ENCODE peak calls at places on chromosomes 16 and 17, in seven cellular contexts. One of them, this sample, is unnamed.

GRCh38 chr17:75830168-75831031 is 13.8 kb downstream of the UNC13D start:
- DNase-seq in amniotic epithelial cell: no peak
- DNase-seq in cardiac fibroblast: no peak
- DNase-seq in Peyer's patch: peak
- DNase-seq in 8988T: no peak
- DNase-seq in COR-L47: no peak
- DNase-seq in stimulated activated CD8-positive, alpha-beta memory T cell treated with anti-CD3 and anti-CD28 coated beads, Interleukin-12 subunit alpha, Interleukin-12 subunit beta, amount 100 ng/mL, for 4 hours: no peak
- DNase-seq in this sample: no peak

GRCh38 chr16:7227193-7227825 is 105.3 kb upstream of the RBFOX1 start:
- DNase-seq in amniotic epithelial cell: no peak
- DNase-seq in cardiac fibroblast: no peak
- DNase-seq in Peyer's patch: no peak
- DNase-seq in 8988T: no peak
- DNase-seq in COR-L47: no peak
- DNase-seq in stimulated activated CD8-positive, alpha-beta memory T cell treated with anti-CD3 and anti-CD28 coated beads, Interleukin-12 subunit alpha, Interleukin-12 subunit beta, amount 100 ng/mL, for 4 hours: no peak
- DNase-seq in this sample: no peak

GRCh38 chr17:73536700-73537680 is 107.3 kb downstream of the SDK2 start:
- DNase-seq in amniotic epithelial cell: no peak
- DNase-seq in cardiac fibroblast: no peak
- DNase-seq in Peyer's patch: no peak
- DNase-seq in 8988T: no peak
- DNase-seq in COR-L47: no peak
- DNase-seq in stimulated activated CD8-positive, alpha-beta memory T cell treated with anti-CD3 and anti-CD28 coated beads, Interleukin-12 subunit alpha, Interleukin-12 subunit beta, amount 100 ng/mL, for 4 hours: no peak
- DNase-seq in this sample: no peak

GRCh38 chr16:68790130-68790761 is 53.1 kb upstream of the TANGO6 start:
- DNase-seq in amniotic epithelial cell: peak
- DNase-seq in cardiac fibroblast: peak
- DNase-seq in Peyer's patch: no peak
- DNase-seq in 8988T: no peak
- DNase-seq in COR-L47: no peak
- DNase-seq in stimulated activated CD8-positive, alpha-beta memory T cell treated with anti-CD3 and anti-CD28 coated beads, Interleukin-12 subunit alpha, Interleukin-12 subunit beta, amount 100 ng/mL, for 4 hours: no peak
- DNase-seq in this sample: no peak

GRCh38 chr16:31129568-31130335 is 5.8 kb downstream of the PRSS8 start:
- DNase-seq in amniotic epithelial cell: peak
- DNase-seq in cardiac fibroblast: peak
- DNase-seq in Peyer's patch: no peak
- DNase-seq in 8988T: no peak
- DNase-seq in COR-L47: no peak
- DNase-seq in stimulated activated CD8-positive, alpha-beta memory T cell treated with anti-CD3 and anti-CD28 coated beads, Interleukin-12 subunit alpha, Interleukin-12 subunit beta, amount 100 ng/mL, for 4 hours: no peak
- DNase-seq in this sample: peak

GRCh38 chr17:32879143-32879542 is 2.2 kb upstream of the MYO1D start:
- DNase-seq in amniotic epithelial cell: no peak
- DNase-seq in cardiac fibroblast: no peak
- DNase-seq in Peyer's patch: no peak
- DNase-seq in 8988T: no peak
- DNase-seq in COR-L47: no peak
- DNase-seq in stimulated activated CD8-positive, alpha-beta memory T cell treated with anti-CD3 and anti-CD28 coated beads, Interleukin-12 subunit alpha, Interleukin-12 subunit beta, amount 100 ng/mL, for 4 hours: no peak
- DNase-seq in this sample: no peak

GRCh38 chr16:53955221-53955875 is 251.4 kb downstream of the FTO start:
- DNase-seq in amniotic epithelial cell: no peak
- DNase-seq in cardiac fibroblast: no peak
- DNase-seq in Peyer's patch: no peak
- DNase-seq in 8988T: no peak
- DNase-seq in COR-L47: no peak
- DNase-seq in stimulated activated CD8-positive, alpha-beta memory T cell treated with anti-CD3 and anti-CD28 coated beads, Interleukin-12 subunit alpha, Interleukin-12 subunit beta, amount 100 ng/mL, for 4 hours: no peak
- DNase-seq in this sample: no peak

GRCh38 chr17:37124074-37124824 is 175.5 kb downstream of the AATF start:
- DNase-seq in amniotic epithelial cell: peak
- DNase-seq in cardiac fibroblast: peak
- DNase-seq in Peyer's patch: no peak
- DNase-seq in 8988T: no peak
- DNase-seq in COR-L47: no peak
- DNase-seq in stimulated activated CD8-positive, alpha-beta memory T cell treated with anti-CD3 and anti-CD28 coated beads, Interleukin-12 subunit alpha, Interleukin-12 subunit beta, amount 100 ng/mL, for 4 hours: no peak
- DNase-seq in this sample: no peak

GRCh38 chr16:23225634-23226033 is 43.1 kb downstream of the SCNN1G start:
- DNase-seq in amniotic epithelial cell: no peak
- DNase-seq in cardiac fibroblast: no peak
- DNase-seq in Peyer's patch: no peak
- DNase-seq in 8988T: no peak
- DNase-seq in COR-L47: no peak
- DNase-seq in stimulated activated CD8-positive, alpha-beta memory T cell treated with anti-CD3 and anti-CD28 coated beads, Interleukin-12 subunit alpha, Interleukin-12 subunit beta, amount 100 ng/mL, for 4 hours: no peak
- DNase-seq in this sample: no peak

GRCh38 chr17:79914813-79915740 is 75.8 kb upstream of the CBX4 start:
- DNase-seq in amniotic epithelial cell: no peak
- DNase-seq in cardiac fibroblast: no peak
- DNase-seq in Peyer's patch: no peak
- DNase-seq in 8988T: peak
- DNase-seq in COR-L47: no peak
- DNase-seq in stimulated activated CD8-positive, alpha-beta memory T cell treated with anti-CD3 and anti-CD28 coated beads, Interleukin-12 subunit alpha, Interleukin-12 subunit beta, amount 100 ng/mL, for 4 hours: no peak
- DNase-seq in this sample: no peak

GRCh38 chr17:77200711-77201110 is 59.9 kb downstream of the SEC14L1 start:
- DNase-seq in amniotic epithelial cell: no peak
- DNase-seq in cardiac fibroblast: peak
- DNase-seq in Peyer's patch: no peak
- DNase-seq in 8988T: no peak
- DNase-seq in COR-L47: no peak
- DNase-seq in stimulated activated CD8-positive, alpha-beta memory T cell treated with anti-CD3 and anti-CD28 coated beads, Interleukin-12 subunit alpha, Interleukin-12 subunit beta, amount 100 ng/mL, for 4 hours: no peak
- DNase-seq in this sample: no peak

GRCh38 chr16:15866451-15866850 is 9.6 kb upstream of the MYH11 start:
- DNase-seq in amniotic epithelial cell: no peak
- DNase-seq in cardiac fibroblast: no peak
- DNase-seq in Peyer's patch: peak
- DNase-seq in 8988T: no peak
- DNase-seq in COR-L47: no peak
- DNase-seq in stimulated activated CD8-positive, alpha-beta memory T cell treated with anti-CD3 and anti-CD28 coated beads, Interleukin-12 subunit alpha, Interleukin-12 subunit beta, amount 100 ng/mL, for 4 hours: no peak
- DNase-seq in this sample: no peak

GRCh38 chr16:27330542-27330941 is 16.8 kb downstream of the IL4R start:
- DNase-seq in amniotic epithelial cell: peak
- DNase-seq in cardiac fibroblast: peak
- DNase-seq in Peyer's patch: peak
- DNase-seq in 8988T: no peak
- DNase-seq in COR-L47: no peak
- DNase-seq in stimulated activated CD8-positive, alpha-beta memory T cell treated with anti-CD3 and anti-CD28 coated beads, Interleukin-12 subunit alpha, Interleukin-12 subunit beta, amount 100 ng/mL, for 4 hours: no peak
- DNase-seq in this sample: peak

GRCh38 chr16:1044515-1045362 is 27.8 kb upstream of the SSTR5 start:
- DNase-seq in amniotic epithelial cell: no peak
- DNase-seq in cardiac fibroblast: no peak
- DNase-seq in Peyer's patch: no peak
- DNase-seq in 8988T: no peak
- DNase-seq in COR-L47: no peak
- DNase-seq in stimulated activated CD8-positive, alpha-beta memory T cell treated with anti-CD3 and anti-CD28 coated beads, Interleukin-12 subunit alpha, Interleukin-12 subunit beta, amount 100 ng/mL, for 4 hours: no peak
- DNase-seq in this sample: no peak

GRCh38 chr16:56938664-56939513 is 6.9 kb downstream of the HERPUD1 start:
- DNase-seq in amniotic epithelial cell: no peak
- DNase-seq in cardiac fibroblast: no peak
- DNase-seq in Peyer's patch: peak
- DNase-seq in 8988T: no peak
- DNase-seq in COR-L47: no peak
- DNase-seq in stimulated activated CD8-positive, alpha-beta memory T cell treated with anti-CD3 and anti-CD28 coated beads, Interleukin-12 subunit alpha, Interleukin-12 subunit beta, amount 100 ng/mL, for 4 hours: no peak
- DNase-seq in this sample: no peak

GRCh38 chr16:88921603-88921995 is 55.1 kb upstream of the PABPN1L start:
- DNase-seq in amniotic epithelial cell: no peak
- DNase-seq in cardiac fibroblast: no peak
- DNase-seq in Peyer's patch: no peak
- DNase-seq in 8988T: no peak
- DNase-seq in COR-L47: no peak
- DNase-seq in stimulated activated CD8-positive, alpha-beta memory T cell treated with anti-CD3 and anti-CD28 coated beads, Interleukin-12 subunit alpha, Interleukin-12 subunit beta, amount 100 ng/mL, for 4 hours: no peak
- DNase-seq in this sample: no peak

GRCh38 chr17:58691701-58692238 is at the start of gene TEX14:
- DNase-seq in amniotic epithelial cell: no peak
- DNase-seq in cardiac fibroblast: no peak
- DNase-seq in Peyer's patch: no peak
- DNase-seq in 8988T: no peak
- DNase-seq in COR-L47: no peak
- DNase-seq in stimulated activated CD8-positive, alpha-beta memory T cell treated with anti-CD3 and anti-CD28 coated beads, Interleukin-12 subunit alpha, Interleukin-12 subunit beta, amount 100 ng/mL, for 4 hours: no peak
- DNase-seq in this sample: no peak

GRCh38 chr17:59287887-59288286 is 43.6 kb upstream of the YPEL2 start:
- DNase-seq in amniotic epithelial cell: no peak
- DNase-seq in cardiac fibroblast: peak
- DNase-seq in Peyer's patch: no peak
- DNase-seq in 8988T: no peak
- DNase-seq in COR-L47: no peak
- DNase-seq in stimulated activated CD8-positive, alpha-beta memory T cell treated with anti-CD3 and anti-CD28 coated beads, Interleukin-12 subunit alpha, Interleukin-12 subunit beta, amount 100 ng/mL, for 4 hours: no peak
- DNase-seq in this sample: no peak

GRCh38 chr17:59366040-59366757 is 34.7 kb downstream of the YPEL2 start:
- DNase-seq in amniotic epithelial cell: peak
- DNase-seq in cardiac fibroblast: peak
- DNase-seq in Peyer's patch: no peak
- DNase-seq in 8988T: no peak
- DNase-seq in COR-L47: no peak
- DNase-seq in stimulated activated CD8-positive, alpha-beta memory T cell treated with anti-CD3 and anti-CD28 coated beads, Interleukin-12 subunit alpha, Interleukin-12 subunit beta, amount 100 ng/mL, for 4 hours: no peak
- DNase-seq in this sample: no peak

GRCh38 chr16:31428638-31429247 is 583 bp upstream of the COX6A2 start:
- DNase-seq in amniotic epithelial cell: no peak
- DNase-seq in cardiac fibroblast: no peak
- DNase-seq in Peyer's patch: no peak
- DNase-seq in 8988T: no peak
- DNase-seq in COR-L47: no peak
- DNase-seq in stimulated activated CD8-positive, alpha-beta memory T cell treated with anti-CD3 and anti-CD28 coated beads, Interleukin-12 subunit alpha, Interleukin-12 subunit beta, amount 100 ng/mL, for 4 hours: no peak
- DNase-seq in this sample: no peak